ENCODE peak calls at places on chromosomes 16 and 17, in seven cellular contexts. One of them, this sample, is unnamed.

GRCh38 chr17:50972579-50972978 is 106.4 kb upstream of the TOB1 start:
- DNase-seq in activated T-cell treated with anti-CD3 and anti-CD28 coated beads for 48 hours: no peak
- DNase-seq in NCI-H345: no peak
- DNase-seq in NCI-H1092: no peak
- DNase-seq in mucosa of descending colon: no peak
- DNase-seq in stimulated activated CD8-positive, alpha-beta memory T cell treated with anti-CD3 and anti-CD28 coated beads, Interleukin-15, amount 100 ng/mL, for 4 hours: no peak
- DNase-seq in IMR-90: no peak
- DNase-seq in this sample: no peak

GRCh38 chr16:14133907-14134306 is 62.8 kb downstream of the MRTFB start:
- DNase-seq in activated T-cell treated with anti-CD3 and anti-CD28 coated beads for 48 hours: no peak
- DNase-seq in NCI-H345: no peak
- DNase-seq in NCI-H1092: no peak
- DNase-seq in mucosa of descending colon: no peak
- DNase-seq in stimulated activated CD8-positive, alpha-beta memory T cell treated with anti-CD3 and anti-CD28 coated beads, Interleukin-15, amount 100 ng/mL, for 4 hours: no peak
- DNase-seq in IMR-90: peak; percentile 15
- DNase-seq in this sample: no peak

GRCh38 chr16:57676624-57677085 is 8.5 kb downstream of the ADGRG3 start:
- DNase-seq in activated T-cell treated with anti-CD3 and anti-CD28 coated beads for 48 hours: no peak
- DNase-seq in NCI-H345: no peak
- DNase-seq in NCI-H1092: no peak
- DNase-seq in mucosa of descending colon: no peak
- DNase-seq in stimulated activated CD8-positive, alpha-beta memory T cell treated with anti-CD3 and anti-CD28 coated beads, Interleukin-15, amount 100 ng/mL, for 4 hours: no peak
- DNase-seq in IMR-90: no peak
- DNase-seq in this sample: no peak

GRCh38 chr17:40857535-40857934 is 9.5 kb downstream of the KRT12 start:
- DNase-seq in activated T-cell treated with anti-CD3 and anti-CD28 coated beads for 48 hours: no peak
- DNase-seq in NCI-H345: no peak
- DNase-seq in NCI-H1092: no peak
- DNase-seq in mucosa of descending colon: no peak
- DNase-seq in stimulated activated CD8-positive, alpha-beta memory T cell treated with anti-CD3 and anti-CD28 coated beads, Interleukin-15, amount 100 ng/mL, for 4 hours: no peak
- DNase-seq in IMR-90: peak; percentile 32
- DNase-seq in this sample: peak; percentile 67

GRCh38 chr17:2192367-2193028 is 111.1 kb downstream of the SMG6 start:
- DNase-seq in activated T-cell treated with anti-CD3 and anti-CD28 coated beads for 48 hours: peak; percentile 46
- DNase-seq in NCI-H345: no peak
- DNase-seq in NCI-H1092: no peak
- DNase-seq in mucosa of descending colon: peak; percentile 23
- DNase-seq in stimulated activated CD8-positive, alpha-beta memory T cell treated with anti-CD3 and anti-CD28 coated beads, Interleukin-15, amount 100 ng/mL, for 4 hours: peak; percentile 51
- DNase-seq in IMR-90: peak; percentile 99
- DNase-seq in this sample: peak; percentile 97

GRCh38 chr16:49467540-49468372 is 94.2 kb downstream of the C16orf78 start:
- DNase-seq in activated T-cell treated with anti-CD3 and anti-CD28 coated beads for 48 hours: no peak
- DNase-seq in NCI-H345: no peak
- DNase-seq in NCI-H1092: no peak
- DNase-seq in mucosa of descending colon: no peak
- DNase-seq in stimulated activated CD8-positive, alpha-beta memory T cell treated with anti-CD3 and anti-CD28 coated beads, Interleukin-15, amount 100 ng/mL, for 4 hours: no peak
- DNase-seq in IMR-90: no peak
- DNase-seq in this sample: no peak

GRCh38 chr16:84194470-84195200 is 3.7 kb downstream of the ADAD2 start:
- DNase-seq in activated T-cell treated with anti-CD3 and anti-CD28 coated beads for 48 hours: no peak
- DNase-seq in NCI-H345: peak; percentile 77
- DNase-seq in NCI-H1092: peak; percentile 17
- DNase-seq in mucosa of descending colon: no peak
- DNase-seq in stimulated activated CD8-positive, alpha-beta memory T cell treated with anti-CD3 and anti-CD28 coated beads, Interleukin-15, amount 100 ng/mL, for 4 hours: no peak
- DNase-seq in IMR-90: no peak
- DNase-seq in this sample: no peak

GRCh38 chr17:28938552-28938951 is 12.8 kb downstream of the PHF12 start:
- DNase-seq in activated T-cell treated with anti-CD3 and anti-CD28 coated beads for 48 hours: no peak
- DNase-seq in NCI-H345: no peak
- DNase-seq in NCI-H1092: no peak
- DNase-seq in mucosa of descending colon: no peak
- DNase-seq in stimulated activated CD8-positive, alpha-beta memory T cell treated with anti-CD3 and anti-CD28 coated beads, Interleukin-15, amount 100 ng/mL, for 4 hours: no peak
- DNase-seq in IMR-90: no peak
- DNase-seq in this sample: peak; percentile 49

GRCh38 chr17:28402844-28403243 is 3.2 kb downstream of the SLC46A1 start:
- DNase-seq in activated T-cell treated with anti-CD3 and anti-CD28 coated beads for 48 hours: no peak
- DNase-seq in NCI-H345: no peak
- DNase-seq in NCI-H1092: no peak
- DNase-seq in mucosa of descending colon: no peak
- DNase-seq in stimulated activated CD8-positive, alpha-beta memory T cell treated with anti-CD3 and anti-CD28 coated beads, Interleukin-15, amount 100 ng/mL, for 4 hours: no peak
- DNase-seq in IMR-90: no peak
- DNase-seq in this sample: no peak

GRCh38 chr17:16352838-16353701 is at the start of gene CENPV:
- DNase-seq in activated T-cell treated with anti-CD3 and anti-CD28 coated beads for 48 hours: peak; percentile 72
- DNase-seq in NCI-H345: peak; percentile 80
- DNase-seq in NCI-H1092: peak; percentile 20
- DNase-seq in mucosa of descending colon: peak; percentile 73
- DNase-seq in stimulated activated CD8-positive, alpha-beta memory T cell treated with anti-CD3 and anti-CD28 coated beads, Interleukin-15, amount 100 ng/mL, for 4 hours: peak; percentile 22
- DNase-seq in IMR-90: peak; percentile 34
- DNase-seq in this sample: peak; percentile 35

This sample was measured in foreskin fibroblast.